ENCODE peak calls at places on chromosomes 6 and 20, in ten cellular contexts. I is psoas muscle; K is CD8-positive, alpha-beta T cell; M is dorsolateral prefrontal cortex; R is HL-60; W is thyroid gland; F is upper lobe of right lung; C is colonic mucosa; A is left lung; B is lower lobe of right lung. U is an unnamed sample.

GRCh38 chr6:5665173-5665572 is 341.6 kb downstream of the NRN1 start:
- DNase-seq in I (no peak), K (peak), M (no peak), R (no peak), W (no peak), F (no peak), C (no peak), A (no peak), B (no peak), U (no peak)

GRCh38 chr6:74534485-74535211 is 671.2 kb downstream of the COL12A1 start:
- DNase-seq in I (no peak), K (no peak), M (no peak), R (no peak), W (no peak), F (no peak), C (peak), A (no peak), B (no peak), U (no peak)

GRCh38 chr6:3380344-3381232 is 76.3 kb downstream of the SLC22A23 start:
- DNase-seq in I (no peak), K (no peak), M (no peak), R (no peak), W (peak), F (peak), C (no peak), A (peak), B (peak), U (no peak)

GRCh38 chr6:125257351-125257750 is 44.4 kb downstream of the HDDC2 start:
- DNase-seq in I (no peak), K (no peak), M (no peak), R (no peak), W (no peak), F (no peak), C (no peak), A (no peak), B (no peak), U (no peak)

GRCh38 chr6:5967594-5967993 is 39.1 kb downstream of the NRN1 start:
- DNase-seq in I (no peak), K (no peak), M (no peak), R (no peak), W (no peak), F (no peak), C (no peak), A (no peak), B (no peak), U (peak)

GRCh38 chr6:167676000-167676665 is 150.6 kb upstream of the AFDN start:
- DNase-seq in I (no peak), K (no peak), M (no peak), R (no peak), W (no peak), F (peak), C (peak), A (no peak), B (no peak), U (no peak)

GRCh38 chr6:156662025-156662445 is 115.1 kb upstream of the ARID1B start:
- DNase-seq in I (no peak), K (no peak), M (no peak), R (no peak), W (no peak), F (peak), C (peak), A (no peak), B (no peak), U (no peak)

GRCh38 chr6:153392156-153392555 is 261.1 kb upstream of the RGS17 start:
- DNase-seq in I (no peak), K (no peak), M (no peak), R (no peak), W (no peak), F (no peak), C (no peak), A (no peak), B (no peak), U (no peak)

GRCh38 chr6:9789201-9789600 is 625.7 kb downstream of the TFAP2A start:
- DNase-seq in I (no peak), K (no peak), M (no peak), R (no peak), W (no peak), F (no peak), C (no peak), A (no peak), B (no peak), U (no peak)

GRCh38 chr20:25071722-25072121 is 10.2 kb downstream of the VSX1 start:
- DNase-seq in I (no peak), K (peak), M (no peak), R (no peak), W (no peak), F (peak), C (no peak), A (no peak), B (no peak), U (no peak)

GRCh38 chr6:7176208-7176607 is 68.4 kb downstream of the RREB1 start:
- DNase-seq in I (no peak), K (no peak), M (no peak), R (no peak), W (no peak), F (no peak), C (no peak), A (no peak), B (no peak), U (no peak)

GRCh38 chr20:25198663-25199363 is 3.3 kb downstream of the ENTPD6 start:
- DNase-seq in I (no peak), K (no peak), M (no peak), R (no peak), W (no peak), F (no peak), C (no peak), A (no peak), B (no peak), U (no peak)

GRCh38 chr6:155595264-155595663 is 139.6 kb upstream of the NOX3 start:
- DNase-seq in I (no peak), K (no peak), M (no peak), R (no peak), W (no peak), F (no peak), C (no peak), A (no peak), B (no peak), U (no peak)

GRCh38 chr6:107784669-107785068 is 39.4 kb downstream of the SCML4 start:
- DNase-seq in I (no peak), K (no peak), M (no peak), R (no peak), W (no peak), F (no peak), C (no peak), A (no peak), B (no peak), U (no peak)

GRCh38 chr6:153989989-153990388 is 49.1 kb upstream of the OPRM1 start:
- DNase-seq in I (no peak), K (no peak), M (no peak), R (no peak), W (no peak), F (no peak), C (no peak), A (no peak), B (no peak), U (no peak)

GRCh38 chr6:42692151-42692911 is 30.1 kb downstream of the PRPH2 start:
- DNase-seq in I (no peak), K (no peak), M (no peak), R (no peak), W (peak), F (no peak), C (no peak), A (no peak), B (no peak), U (peak)

GRCh38 chr6:219641-220198 is 72.6 kb upstream of the DUSP22 start:
- DNase-seq in I (peak), K (no peak), M (no peak), R (peak), W (no peak), F (peak), C (no peak), A (peak), B (peak), U (peak)

GRCh38 chr6:127516676-127517273 is 2.4 kb downstream of the MTCL3 start:
- DNase-seq in I (no peak), K (no peak), M (peak), R (peak), W (peak), F (peak), C (peak), A (no peak), B (no peak), U (peak)

GRCh38 chr20:32893878-32894483 is 35.3 kb downstream of the EFCAB8 start:
- DNase-seq in I (no peak), K (no peak), M (no peak), R (peak), W (peak), F (no peak), C (no peak), A (no peak), B (no peak), U (no peak)

GRCh38 chr6:142051404-142051803 is 81.3 kb upstream of the GJE1 start:
- DNase-seq in I (no peak), K (no peak), M (no peak), R (no peak), W (no peak), F (no peak), C (no peak), A (no peak), B (no peak), U (no peak)

GRCh38 chr6:83038246-83038645 is 27.4 kb downstream of the UBE3D start:
- DNase-seq in I (no peak), K (no peak), M (no peak), R (no peak), W (no peak), F (no peak), C (no peak), A (no peak), B (no peak), U (peak)

GRCh38 chr6:17042422-17043147 is 59.3 kb upstream of the STMND1 start:
- DNase-seq in I (no peak), K (no peak), M (peak), R (no peak), W (peak), F (no peak), C (peak), A (no peak), B (no peak), U (peak)

GRCh38 chr6:81988446-81988845 is 236.0 kb upstream of the TENT5A start:
- DNase-seq in I (no peak), K (no peak), M (no peak), R (no peak), W (no peak), F (no peak), C (no peak), A (no peak), B (no peak), U (no peak)

DNA sequence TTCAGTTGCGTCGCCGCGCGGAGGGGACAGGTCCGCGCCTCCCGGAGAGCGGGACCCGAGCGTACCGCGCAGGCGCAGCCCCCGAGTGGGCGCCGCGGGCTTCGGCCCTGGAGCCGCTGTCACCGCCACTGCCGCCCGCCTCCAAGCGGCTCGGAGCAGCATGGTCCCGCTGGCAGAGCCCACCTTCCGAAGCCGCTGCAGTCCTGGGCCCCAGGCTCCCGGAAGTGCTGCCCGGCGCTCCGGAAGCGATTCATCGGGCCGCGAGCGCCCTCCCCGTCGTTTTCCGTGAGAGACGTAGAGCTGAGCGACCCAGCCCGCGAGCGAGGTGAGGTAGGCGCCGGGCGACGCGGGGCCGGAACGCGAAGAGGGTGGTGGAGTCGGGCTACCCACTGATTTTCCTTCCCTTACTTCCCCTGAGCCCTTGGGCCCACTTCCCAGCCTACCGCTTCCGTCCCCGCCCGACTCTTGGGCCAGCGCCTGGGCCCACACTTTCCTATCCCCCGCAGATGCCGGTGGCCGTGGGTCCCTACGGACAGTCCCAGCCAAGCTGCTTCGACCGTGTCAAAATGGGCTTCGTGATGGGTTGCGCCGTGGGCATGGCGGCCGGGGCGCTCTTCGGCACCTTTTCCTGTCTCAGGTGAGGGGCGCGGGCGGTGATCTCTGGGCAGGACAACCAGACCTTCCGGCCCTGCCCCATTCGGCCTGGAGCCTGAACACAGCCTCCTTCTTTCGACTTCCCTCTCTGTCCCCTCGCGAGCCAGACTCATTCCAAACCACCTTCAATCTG is at the start of the genes NFS1 and ROMO1:
- DNase-seq in I (peak), K (peak), M (peak), R (peak), W (peak), F (peak), C (peak), A (peak), B (peak), U (peak)
- TF ChIP-seq CTCF in I (peak), K (peak), M (peak), R (no peak), W (peak), F (peak), C (no peak), A (no peak), B (peak), U (no peak)

DNA sequence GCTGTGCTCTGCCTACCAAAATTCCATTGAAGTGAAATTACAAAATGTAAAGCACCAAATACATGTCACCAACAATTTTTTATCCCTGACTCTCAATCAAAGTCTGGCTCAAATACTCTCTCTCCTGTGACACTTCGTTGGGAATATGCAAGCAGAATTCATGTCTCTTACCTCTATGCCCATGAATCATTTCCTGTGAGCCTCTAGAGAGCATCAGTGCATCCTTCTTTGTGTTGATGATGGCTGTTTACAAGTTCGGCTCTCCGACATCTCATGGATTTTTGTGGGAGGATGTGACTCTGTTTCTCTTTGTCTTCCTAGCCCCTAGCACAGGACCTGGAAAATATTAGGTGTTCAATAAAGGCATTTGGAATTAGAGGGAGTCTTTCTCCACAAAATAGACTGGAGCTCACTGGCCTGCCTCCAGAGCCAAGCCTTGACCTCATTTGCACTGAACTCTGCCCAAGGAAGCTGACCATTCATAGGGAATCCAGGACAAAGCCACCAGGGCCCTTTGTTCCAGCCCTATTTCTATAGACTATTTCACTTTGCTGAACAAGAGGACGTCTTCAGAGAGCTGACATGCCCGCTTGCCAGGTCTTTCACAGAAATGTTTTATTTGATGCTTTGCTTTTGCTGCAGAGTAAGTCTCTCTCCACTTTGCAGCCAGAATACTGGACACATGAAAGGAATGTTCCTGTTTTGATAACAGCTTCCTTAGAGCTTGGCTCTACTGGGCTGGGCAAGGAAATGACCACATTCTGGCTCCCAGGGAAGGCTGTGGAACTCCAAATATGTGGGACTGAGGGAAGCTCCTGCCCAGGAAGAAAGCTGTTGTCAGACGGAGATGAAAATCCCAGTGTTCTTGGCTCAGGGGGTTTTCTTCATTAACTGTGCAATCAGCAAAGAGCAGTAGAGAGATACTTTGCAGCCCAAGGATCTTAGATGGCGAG is 194.5 kb upstream of the CDYL start:
- DNase-seq in I (no peak), K (no peak), M (no peak), R (no peak), W (peak), F (no peak), C (no peak), A (no peak), B (no peak), U (no peak)
- H3K27ac ChIP-seq in I (no peak), K (no peak), M (peak), R (no peak), W (no peak), F (peak), C (no peak), A (no peak), B (peak), U (no peak)

GRCh38 chr6:151690303-151690702 is 117.2 kb upstream of the ESR1 start:
- DNase-seq in I (no peak), K (no peak), M (no peak), R (no peak), W (no peak), F (no peak), C (no peak), A (no peak), B (no peak), U (no peak)
- TF ChIP-seq CTCF in I (no peak), K (no peak), M (no peak), R (no peak), W (peak), F (peak), C (no peak), A (no peak), B (peak), U (no peak)

DNA sequence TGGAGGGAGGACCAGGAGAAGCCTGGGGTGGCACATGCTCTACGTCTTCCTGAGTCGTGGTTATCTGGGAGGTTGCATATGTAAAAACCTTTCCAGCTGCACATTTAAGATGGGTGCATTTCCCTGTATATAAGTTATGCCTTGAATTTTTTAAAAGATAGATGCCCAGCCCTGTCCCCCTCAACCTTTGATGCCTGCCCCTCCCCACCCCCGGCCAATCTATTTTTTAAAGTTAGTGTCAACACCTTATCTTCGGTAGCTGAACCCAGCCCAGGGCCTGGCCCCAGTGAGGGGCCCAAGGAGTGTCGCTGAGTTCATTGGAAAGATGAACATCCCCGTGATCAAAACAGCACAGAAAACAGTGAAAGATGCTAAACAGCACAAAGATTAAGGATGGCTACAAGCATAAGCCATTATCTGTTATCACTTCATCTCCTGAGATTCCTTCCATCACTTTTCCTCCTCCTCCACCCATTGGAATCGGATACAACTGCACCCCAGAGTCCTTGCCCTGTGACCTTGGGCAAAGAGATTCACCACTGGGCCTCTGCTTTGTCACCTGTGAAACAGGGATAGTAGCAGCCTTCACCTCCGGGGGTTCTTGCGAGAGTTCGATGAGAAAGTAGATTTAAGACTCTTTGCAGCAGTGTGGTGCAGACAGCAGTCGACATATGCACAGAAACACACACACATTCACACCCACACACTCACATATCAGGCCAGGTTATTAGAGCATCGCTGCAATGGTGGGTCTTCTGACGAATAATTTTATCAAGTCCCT is 47.5 kb downstream of the SIRPA start:
- DNase-seq in I (no peak), K (no peak), M (no peak), R (no peak), W (no peak), F (no peak), C (no peak), A (no peak), B (no peak), U (no peak)
- H3K27ac ChIP-seq in I (no peak), K (no peak), M (no peak), R (no peak), W (no peak), F (no peak), C (no peak), A (peak), B (no peak), U (peak)

DNA sequence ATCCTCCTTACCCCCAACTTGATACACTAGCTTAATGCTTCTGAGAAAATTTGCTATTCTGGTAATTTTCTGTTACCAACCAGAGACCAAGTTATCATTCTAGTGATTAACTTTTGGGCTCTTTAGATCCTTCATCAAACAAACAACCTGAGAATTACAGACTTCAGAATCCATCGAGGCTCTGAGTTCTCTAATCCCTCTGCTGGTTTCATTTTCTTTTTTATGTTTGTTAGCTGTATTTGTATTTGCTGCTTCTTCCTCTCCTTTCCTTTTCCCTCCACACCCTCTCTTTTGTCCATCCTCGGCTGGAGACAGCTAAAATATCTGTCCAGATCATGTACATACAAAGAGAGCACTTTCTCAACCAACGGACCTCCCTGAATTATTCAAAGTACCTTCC is 98.7 kb upstream of the RIPOR2 start:
- DNase-seq in I (no peak), K (no peak), M (no peak), R (no peak), W (no peak), F (no peak), C (no peak), A (no peak), B (no peak), U (no peak)
- TF ChIP-seq CTCF in I (no peak), K (no peak), M (no peak), R (no peak), W (no peak), F (no peak), C (no peak), A (no peak), B (no peak), U (no peak)

DNA sequence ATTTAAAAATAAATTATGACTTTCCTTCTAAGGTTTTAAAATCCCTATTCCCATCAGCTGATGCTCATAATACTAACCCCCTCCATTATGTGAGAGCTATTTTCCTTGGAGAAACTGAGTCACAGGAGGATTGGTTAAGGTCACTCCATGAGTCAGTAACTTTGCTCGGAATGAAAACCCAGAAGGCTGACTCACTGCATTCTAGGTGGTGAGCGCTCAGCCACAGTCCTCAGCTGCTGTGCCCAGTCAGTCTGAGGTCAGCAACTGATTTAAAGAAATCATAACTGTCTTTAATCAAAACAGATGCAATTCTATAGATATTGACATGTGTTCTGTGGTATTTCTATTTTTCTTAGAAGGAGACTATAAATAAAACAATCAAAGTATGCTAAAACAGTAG is 359.2 kb downstream of the GJA1 start:
- DNase-seq in I (no peak), K (no peak), M (no peak), R (no peak), W (no peak), F (no peak), C (no peak), A (no peak), B (no peak), U (peak)
- H3K27ac ChIP-seq in I (no peak), K (no peak), M (no peak), R (no peak), W (no peak), F (no peak), C (no peak), A (no peak), B (no peak), U (no peak)

U was measured in RWPE1.